ENCODE peak calls at places on chromosomes 1 and 21, in four cellular contexts. F is heart left ventricle, L is nephron progenitor cell, K is choroid plexus epithelial cell. P is an unnamed sample.

GRCh38 chr21:43359081-43359822 is 67.7 kb downstream of the SIK1 start:
- DNase-seq in K (no peak), F (no peak), L (no peak), P (no peak)

GRCh38 chr1:164602480-164603093 is 43.6 kb downstream of the PBX1 start:
- DNase-seq in F (peak), K (peak), L (peak), P (no peak)

GRCh38 chr1:203754455-203754864 is 10.5 kb upstream of the LAX1 start:
- DNase-seq in F (no peak), L (no peak), K (no peak), P (no peak)

GRCh38 chr1:156268336-156268735 is 14.3 kb downstream of the SMG5 start:
- DNase-seq in F (no peak), L (no peak), K (peak), P (no peak)

GRCh38 chr1:170765712-170766330 is 101.9 kb downstream of the PRRX1 start:
- DNase-seq in K (peak), L (no peak), F (no peak), P (no peak)

GRCh38 chr1:26827663-26828062 is 1.2 kb downstream of the ZDHHC18 start:
- DNase-seq in L (peak), F (no peak), K (no peak), P (no peak)

GRCh38 chr1:248611883-248612282 is 14.4 kb upstream of the OR2T10 start:
- DNase-seq in F (no peak), K (no peak), L (no peak), P (no peak)

GRCh38 chr1:184820218-184820720 is 65.6 kb upstream of the EDEM3 start:
- DNase-seq in K (no peak), F (no peak), L (no peak), P (no peak)

GRCh38 chr1:116981521-116982037 is 20.0 kb upstream of the CD101 start:
- DNase-seq in K (no peak), F (no peak), L (no peak), P (no peak)

GRCh38 chr1:241271427-241271826 is 85.6 kb downstream of the RGS7 start:
- DNase-seq in F (no peak), K (no peak), L (no peak), P (no peak)

GRCh38 chr21:46328151-46328550 is 4.2 kb downstream of the PCNT start:
- DNase-seq in K (no peak), L (no peak), F (no peak), P (no peak)

GRCh38 chr1:102550729-102551384 is 554.1 kb upstream of the OLFM3 start:
- DNase-seq in F (no peak), L (peak), K (peak), P (no peak)

GRCh38 chr1:6785721-6786505 is 659 bp downstream of the CAMTA1 start:
- DNase-seq in K (peak), F (peak), L (peak), P (peak)

GRCh38 chr1:246329900-246330299 is 177.2 kb downstream of the SMYD3 start:
- DNase-seq in F (no peak), L (no peak), K (no peak), P (peak)

GRCh38 chr1:181656491-181656890 is 173.2 kb downstream of the CACNA1E start:
- DNase-seq in F (no peak), K (no peak), L (no peak), P (no peak)

GRCh38 chr1:228315484-228315944 is 91.1 kb downstream of the TRIM11 start:
- DNase-seq in F (no peak), L (no peak), K (no peak), P (no peak)

GRCh38 chr1:12078575-12078937 is 15.5 kb downstream of the TNFRSF8 start:
- DNase-seq in K (no peak), F (no peak), L (no peak), P (no peak)

GRCh38 chr1:226149806-226150205 is 36.7 kb downstream of the ACBD3 start:
- DNase-seq in K (peak), L (no peak), F (no peak), P (no peak)

GRCh38 chr1:48043524-48043923 is 46.3 kb upstream of the TRABD2B start:
- DNase-seq in L (no peak), F (no peak), K (no peak), P (no peak)

GRCh38 chr1:31063636-31064035 is 1.9 kb downstream of the PUM1 start:
- DNase-seq in F (no peak), L (no peak), K (peak), P (peak)

GRCh38 chr1:27503033-27503432 is 13.1 kb upstream of the WASF2 start:
- DNase-seq in L (no peak), K (no peak), F (no peak), P (no peak)

GRCh38 chr21:44437696-44438431 is 17.4 kb upstream of the LRRC3 start:
- DNase-seq in F (no peak), L (no peak), K (no peak), P (no peak)

GRCh38 chr1:209601809-209602657 is 18.5 kb downstream of the CAMK1G start:
- DNase-seq in L (no peak), K (peak), F (no peak), P (no peak)

GRCh38 chr1:212237651-212238050 is 47.6 kb upstream of the PPP2R5A start:
- DNase-seq in L (no peak), F (no peak), K (no peak), P (peak)

GRCh38 chr1:101239095-101240040 is 2.5 kb downstream of the S1PR1 start:
- DNase-seq in F (peak), K (no peak), L (no peak), P (no peak)

GRCh38 chr1:7420706-7421105 is 350.4 kb upstream of the VAMP3 start:
- DNase-seq in L (no peak), K (peak), F (peak), P (no peak)

GRCh38 chr1:99207216-99207615 is 57.1 kb upstream of the PLPPR4 start:
- DNase-seq in L (no peak), F (no peak), K (no peak), P (no peak)

GRCh38 chr1:23800396-23801337 is at the start of gene GALE:
- DNase-seq in L (peak), K (peak), F (peak), P (peak)

GRCh38 chr1:88062650-88063153 is 621.4 kb upstream of the PKN2 start:
- DNase-seq in L (no peak), F (no peak), K (no peak), P (no peak)

GRCh38 chr1:234702342-234703000 is 92.5 kb upstream of the IRF2BP2 start:
- DNase-seq in L (no peak), K (no peak), F (peak), P (no peak)

GRCh38 chr21:33800753-33801423 is 114.7 kb downstream of the ATP5PO start:
- DNase-seq in K (no peak), F (no peak), L (no peak), P (no peak)

GRCh38 chr1:245558069-245558468 is 403.3 kb downstream of the KIF26B start:
- DNase-seq in F (no peak), K (no peak), L (no peak), P (no peak)

GRCh38 chr1:8317647-8318360 is at the start of gene SLC45A1:
- DNase-seq in K (peak), F (peak), L (peak), P (peak)

GRCh38 chr1:174040387-174040786 is 18.2 kb upstream of the RC3H1 start:
- DNase-seq in F (no peak), K (peak), L (no peak), P (no peak)

GRCh38 chr1:39672551-39672947 is 642 bp upstream of the NT5C1A start:
- DNase-seq in K (no peak), L (peak), F (no peak), P (peak)

GRCh38 chr1:13661539-13661938 is 38.4 kb upstream of the PRDM2 start:
- DNase-seq in L (no peak), F (no peak), K (no peak), P (no peak)

GRCh38 chr1:156233421-156234127 is 8.4 kb upstream of the BGLAP start:
- DNase-seq in K (peak), L (no peak), F (no peak), P (no peak)

GRCh38 chr1:202286622-202287097 is 55.1 kb downstream of the UBE2T start:
- DNase-seq in F (peak), L (peak), K (peak), P (no peak)

DNA sequence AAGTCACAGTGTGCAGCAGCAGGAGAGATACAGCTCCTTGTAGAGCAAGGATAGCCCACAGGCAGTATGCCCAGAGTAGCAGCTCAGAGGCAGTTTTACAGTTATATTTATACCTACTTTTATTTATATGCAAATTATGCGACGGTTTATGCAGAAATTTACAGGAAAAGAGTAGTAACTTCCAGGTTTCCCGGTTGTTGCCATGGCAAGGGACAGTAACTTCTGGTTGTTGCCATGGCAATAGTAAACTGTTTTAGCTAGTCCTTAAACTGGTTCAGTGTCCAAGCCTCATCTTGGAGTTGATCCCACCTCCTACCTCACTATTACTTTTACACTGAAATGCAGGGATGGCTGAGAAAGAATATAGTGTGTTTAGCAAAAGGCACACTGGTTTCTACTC is 344.5 kb upstream of the LYPLAL1 start:
- DNase-seq in L (no peak), F (no peak), K (no peak), P (no peak)
- TF ChIP-seq CTCF in L (no peak), F (no peak), K (no peak), P (no peak)

GRCh38 chr1:66758247-66758755 is 6.0 kb downstream of the DYNLT5 start:
- DNase-seq in L (no peak), F (no peak), K (peak), P (peak)

GRCh38 chr1:66760506-66760905 is 8.2 kb downstream of the DYNLT5 start:
- DNase-seq in K (no peak), F (no peak), L (no peak), P (no peak)

GRCh38 chr1:66764994-66765578 is 12.8 kb downstream of the DYNLT5 start:
- DNase-seq in K (peak), F (peak), L (peak), P (peak)

GRCh38 chr1:66757740-66758139 is 5.5 kb downstream of the DYNLT5 start:
- DNase-seq in F (no peak), K (no peak), L (no peak), P (no peak)

DNA sequence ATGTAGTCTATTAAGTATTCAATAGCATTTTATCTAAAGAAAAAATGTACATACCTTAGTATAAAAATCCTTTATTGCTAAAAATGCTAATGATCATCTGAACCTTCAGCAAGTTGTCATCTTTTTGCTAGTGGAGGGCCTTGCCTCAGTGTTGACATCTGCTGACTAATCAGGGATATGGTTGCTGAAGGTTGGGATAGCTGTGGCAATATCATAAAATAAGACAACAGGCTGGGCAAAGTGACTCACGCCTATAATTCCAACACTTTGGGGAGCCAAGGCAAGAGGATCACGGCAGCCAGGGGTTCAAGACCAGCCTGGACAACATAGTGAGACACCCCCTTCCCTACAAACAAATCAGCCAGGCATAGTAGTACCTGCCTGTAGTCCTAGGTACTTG is 9.0 kb downstream of the DYNLT5 start:
- DNase-seq in F (no peak), L (no peak), K (peak), P (no peak)
- TF ChIP-seq CTCF in F (no peak), L (no peak), K (peak), P (no peak)

GRCh38 chr1:78690516-78690915 is 40.9 kb downstream of the IFI44 start:
- DNase-seq in L (no peak), F (no peak), K (no peak), P (no peak)

GRCh38 chr1:78687315-78687714 is 37.7 kb downstream of the IFI44 start:
- DNase-seq in K (no peak), L (no peak), F (no peak), P (no peak)

GRCh38 chr1:78691995-78692747 is 42.5 kb downstream of the IFI44 start:
- DNase-seq in F (no peak), L (no peak), K (no peak), P (no peak)

GRCh38 chr1:78687914-78688313 is 38.3 kb downstream of the IFI44 start:
- DNase-seq in F (no peak), K (peak), L (no peak), P (no peak)

GRCh38 chr1:78688701-78689100 is 39.1 kb downstream of the IFI44 start:
- DNase-seq in K (peak), L (no peak), F (no peak), P (peak)
- TF ChIP-seq CTCF in K (peak), L (no peak), F (no peak), P (no peak)

GRCh38 chr1:4696161-4696745 is 41.8 kb downstream of the AJAP1 start:
- DNase-seq in L (no peak), K (no peak), F (no peak), P (no peak)

GRCh38 chr1:4693316-4693715 is 38.9 kb downstream of the AJAP1 start:
- DNase-seq in F (no peak), K (no peak), L (no peak), P (no peak)

GRCh38 chr1:4693891-4694290 is 39.5 kb downstream of the AJAP1 start:
- DNase-seq in F (no peak), L (no peak), K (no peak), P (no peak)

GRCh38 chr1:4695241-4695640 is 40.8 kb downstream of the AJAP1 start:
- DNase-seq in L (no peak), K (no peak), F (no peak), P (no peak)

DNA sequence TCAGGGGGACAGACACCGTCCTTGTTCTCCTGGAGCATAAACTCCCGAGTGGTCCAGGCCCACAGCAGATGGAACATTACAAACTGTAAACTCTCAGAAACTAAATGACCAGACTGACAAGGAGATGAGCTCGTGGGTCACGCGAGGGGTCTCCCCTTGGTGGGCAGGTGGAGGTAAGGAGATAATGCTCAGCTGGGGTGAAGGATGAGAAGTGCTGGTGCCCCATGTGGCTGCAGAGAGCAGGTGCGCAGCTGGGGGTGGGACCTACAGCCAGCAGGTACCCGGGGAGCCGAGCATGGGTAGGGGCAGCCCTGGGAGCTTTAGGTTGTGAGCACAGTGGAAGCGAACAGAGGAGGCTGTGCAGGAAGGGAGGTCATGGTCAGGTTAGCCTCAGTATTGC is 40.1 kb downstream of the AJAP1 start:
- DNase-seq in L (no peak), K (no peak), F (no peak), P (no peak)
- TF ChIP-seq CTCF in L (no peak), K (no peak), F (no peak), P (no peak)

GRCh38 chr1:70892140-70892539 is 155.5 kb downstream of the PTGER3 start:
- DNase-seq in K (no peak), L (no peak), F (no peak), P (no peak)

GRCh38 chr1:70887936-70888335 is 159.7 kb downstream of the PTGER3 start:
- DNase-seq in L (no peak), K (no peak), F (no peak), P (no peak)

GRCh38 chr1:70890408-70890807 is 157.2 kb downstream of the PTGER3 start:
- DNase-seq in F (no peak), L (no peak), K (no peak), P (no peak)

GRCh38 chr1:70893381-70893780 is 154.2 kb downstream of the PTGER3 start:
- DNase-seq in F (no peak), K (no peak), L (no peak), P (no peak)

GRCh38 chr1:70891444-70891843 is 156.2 kb downstream of the PTGER3 start:
- DNase-seq in L (no peak), K (no peak), F (no peak), P (no peak)
- TF ChIP-seq CTCF in L (no peak), K (no peak), F (no peak), P (no peak)

GRCh38 chr1:243483084-243483845 is 227.4 kb downstream of the SDCCAG8 start:
- DNase-seq in L (peak), K (no peak), F (no peak), P (no peak)
- TF ChIP-seq CTCF in L (no peak), K (peak), F (peak), P (peak)

DNA sequence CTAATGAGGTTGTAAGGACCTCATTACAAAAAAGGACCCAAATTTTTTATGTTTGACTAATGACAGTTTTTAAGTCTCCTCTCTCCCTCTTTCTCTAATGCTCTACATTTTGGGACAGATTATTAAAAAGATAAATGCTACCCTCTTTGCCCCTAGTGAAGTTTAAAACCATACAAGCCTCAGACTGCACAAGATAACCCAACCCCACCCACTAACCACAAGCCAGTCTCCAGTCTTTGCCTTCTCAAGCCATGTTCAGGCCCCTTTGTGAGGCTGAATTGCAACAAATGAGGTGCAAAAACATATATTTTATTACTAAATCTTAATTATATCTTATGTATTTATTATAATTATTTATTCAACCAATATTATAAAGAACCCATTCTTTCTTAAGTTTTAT is 597.2 kb upstream of the BRINP3 start:
- DNase-seq in L (no peak), K (no peak), F (no peak), P (no peak)
- TF ChIP-seq CTCF in L (no peak), K (no peak), F (no peak), P (no peak)